ENCODE peak calls at places on chromosomes 5 and 9, in eight cellular contexts. One of them, this sample, is unnamed.

GRCh38 chr9:115250646-115251045 is 132.7 kb upstream of the TNC start:
- DNase-seq in aorta: no peak
- DNase-seq in lower lobe of right lung: no peak
- DNase-seq in sigmoid colon: no peak
- DNase-seq in caudate nucleus: no peak
- DNase-seq in dorsolateral prefrontal cortex: no peak
- DNase-seq in right atrium auricular region: no peak
- DNase-seq in GM23248: peak; percentile 60
- DNase-seq in this sample: no peak

GRCh38 chr5:108743344-108743743 is 4.4 kb upstream of the FER start:
- DNase-seq in lower lobe of right lung: no peak
- DNase-seq in aorta: no peak
- DNase-seq in GM23248: no peak
- DNase-seq in dorsolateral prefrontal cortex: no peak
- DNase-seq in right atrium auricular region: no peak
- DNase-seq in sigmoid colon: no peak
- DNase-seq in caudate nucleus: no peak
- DNase-seq in this sample: no peak

GRCh38 chr5:115354246-115354645 is 57.8 kb upstream of the CCDC112 start:
- DNase-seq in right atrium auricular region: no peak
- DNase-seq in dorsolateral prefrontal cortex: no peak
- DNase-seq in GM23248: no peak
- DNase-seq in lower lobe of right lung: no peak
- DNase-seq in aorta: no peak
- DNase-seq in caudate nucleus: no peak
- DNase-seq in sigmoid colon: no peak
- DNase-seq in this sample: no peak

GRCh38 chr9:79300153-79300552 is 271.6 kb upstream of the TLE4 start:
- DNase-seq in aorta: no peak
- DNase-seq in caudate nucleus: no peak
- DNase-seq in sigmoid colon: no peak
- DNase-seq in GM23248: no peak
- DNase-seq in right atrium auricular region: no peak
- DNase-seq in lower lobe of right lung: no peak
- DNase-seq in dorsolateral prefrontal cortex: no peak
- DNase-seq in this sample: no peak

GRCh38 chr9:129889936-129890717 is 54.9 kb downstream of the USP20 start:
- DNase-seq in sigmoid colon: no peak
- DNase-seq in aorta: peak; percentile 74
- DNase-seq in dorsolateral prefrontal cortex: no peak
- DNase-seq in right atrium auricular region: no peak
- DNase-seq in caudate nucleus: no peak
- DNase-seq in lower lobe of right lung: peak; percentile 77
- DNase-seq in GM23248: no peak
- DNase-seq in this sample: no peak

GRCh38 chr9:4196376-4196775 is 103.5 kb downstream of the GLIS3 start:
- DNase-seq in aorta: no peak
- DNase-seq in GM23248: no peak
- DNase-seq in dorsolateral prefrontal cortex: no peak
- DNase-seq in lower lobe of right lung: no peak
- DNase-seq in sigmoid colon: no peak
- DNase-seq in caudate nucleus: no peak
- DNase-seq in right atrium auricular region: no peak
- DNase-seq in this sample: no peak

GRCh38 chr9:113428062-113428600 is 17.6 kb downstream of the C9orf43 start:
- DNase-seq in caudate nucleus: no peak
- DNase-seq in sigmoid colon: no peak
- DNase-seq in dorsolateral prefrontal cortex: no peak
- DNase-seq in lower lobe of right lung: no peak
- DNase-seq in GM23248: no peak
- DNase-seq in right atrium auricular region: no peak
- DNase-seq in aorta: no peak
- DNase-seq in this sample: no peak

GRCh38 chr5:134053840-134054338 is 49.1 kb upstream of the VDAC1 start:
- DNase-seq in dorsolateral prefrontal cortex: no peak
- DNase-seq in sigmoid colon: no peak
- DNase-seq in right atrium auricular region: no peak
- DNase-seq in aorta: no peak
- DNase-seq in caudate nucleus: no peak
- DNase-seq in GM23248: peak; percentile 75
- DNase-seq in lower lobe of right lung: no peak
- DNase-seq in this sample: no peak

GRCh38 chr9:88221110-88221509 is 82.8 kb upstream of the SPATA31C2 start:
- DNase-seq in aorta: no peak
- DNase-seq in dorsolateral prefrontal cortex: no peak
- DNase-seq in sigmoid colon: no peak
- DNase-seq in right atrium auricular region: no peak
- DNase-seq in lower lobe of right lung: no peak
- DNase-seq in GM23248: no peak
- DNase-seq in caudate nucleus: no peak
- DNase-seq in this sample: no peak

GRCh38 chr9:126587187-126588185 is 26.2 kb upstream of the LMX1B start:
- DNase-seq in GM23248: peak; percentile 36
- DNase-seq in lower lobe of right lung: peak; percentile 58
- DNase-seq in right atrium auricular region: peak; percentile 76
- DNase-seq in aorta: peak; percentile 63
- DNase-seq in dorsolateral prefrontal cortex: peak; percentile 57
- DNase-seq in caudate nucleus: peak; percentile 60
- DNase-seq in sigmoid colon: peak; percentile 74
- DNase-seq in this sample: peak; percentile 85

GRCh38 chr5:132265336-132266030 is 8.0 kb downstream of the PDLIM4 start:
- DNase-seq in sigmoid colon: peak; percentile 91
- DNase-seq in right atrium auricular region: peak; percentile 81
- DNase-seq in lower lobe of right lung: no peak
- DNase-seq in aorta: peak; percentile 86
- DNase-seq in GM23248: peak; percentile 97
- DNase-seq in dorsolateral prefrontal cortex: no peak
- DNase-seq in caudate nucleus: no peak
- DNase-seq in this sample: no peak

GRCh38 chr5:3107118-3107517 is 355.6 kb upstream of the IRX2 start:
- DNase-seq in dorsolateral prefrontal cortex: no peak
- DNase-seq in sigmoid colon: no peak
- DNase-seq in caudate nucleus: no peak
- DNase-seq in right atrium auricular region: no peak
- DNase-seq in aorta: no peak
- DNase-seq in lower lobe of right lung: no peak
- DNase-seq in GM23248: no peak
- DNase-seq in this sample: no peak

GRCh38 chr9:70170151-70170795 is 88.5 kb upstream of the SMC5 start:
- DNase-seq in dorsolateral prefrontal cortex: peak; percentile 58
- DNase-seq in sigmoid colon: no peak
- DNase-seq in caudate nucleus: no peak
- DNase-seq in GM23248: no peak
- DNase-seq in right atrium auricular region: no peak
- DNase-seq in aorta: no peak
- DNase-seq in lower lobe of right lung: no peak
- DNase-seq in this sample: no peak

GRCh38 chr9:88807426-88807825 is 183.8 kb upstream of the S1PR3 start:
- DNase-seq in lower lobe of right lung: no peak
- DNase-seq in caudate nucleus: no peak
- DNase-seq in GM23248: no peak
- DNase-seq in aorta: no peak
- DNase-seq in dorsolateral prefrontal cortex: no peak
- DNase-seq in sigmoid colon: no peak
- DNase-seq in right atrium auricular region: no peak
- DNase-seq in this sample: no peak

GRCh38 chr5:173012882-173013281 is 29.3 kb downstream of the ATP6V0E1 start:
- DNase-seq in aorta: peak; percentile 76
- DNase-seq in lower lobe of right lung: peak; percentile 77
- DNase-seq in GM23248: no peak
- DNase-seq in caudate nucleus: no peak
- DNase-seq in right atrium auricular region: no peak
- DNase-seq in dorsolateral prefrontal cortex: no peak
- DNase-seq in sigmoid colon: no peak
- DNase-seq in this sample: no peak

GRCh38 chr5:135135530-135136201 is 101.6 kb upstream of the PITX1 start:
- DNase-seq in sigmoid colon: peak; percentile 81
- DNase-seq in GM23248: peak; percentile 89
- DNase-seq in aorta: peak; percentile 52
- DNase-seq in caudate nucleus: no peak
- DNase-seq in dorsolateral prefrontal cortex: peak; percentile 35
- DNase-seq in right atrium auricular region: no peak
- DNase-seq in lower lobe of right lung: peak; percentile 65
- DNase-seq in this sample: no peak

GRCh38 chr5:82815871-82816270 is 261.3 kb downstream of the TMEM167A start:
- DNase-seq in right atrium auricular region: no peak
- DNase-seq in caudate nucleus: no peak
- DNase-seq in lower lobe of right lung: no peak
- DNase-seq in GM23248: no peak
- DNase-seq in aorta: no peak
- DNase-seq in dorsolateral prefrontal cortex: no peak
- DNase-seq in sigmoid colon: no peak
- DNase-seq in this sample: no peak

GRCh38 chr9:98272083-98272482 is 16.6 kb upstream of the TBC1D2 start:
- DNase-seq in dorsolateral prefrontal cortex: no peak
- DNase-seq in caudate nucleus: no peak
- DNase-seq in aorta: no peak
- DNase-seq in GM23248: no peak
- DNase-seq in sigmoid colon: no peak
- DNase-seq in right atrium auricular region: no peak
- DNase-seq in lower lobe of right lung: no peak
- DNase-seq in this sample: no peak

GRCh38 chr5:14696057-14696456 is 31.5 kb downstream of the OTULIN start:
- DNase-seq in aorta: no peak
- DNase-seq in dorsolateral prefrontal cortex: no peak
- DNase-seq in lower lobe of right lung: no peak
- DNase-seq in GM23248: peak; percentile 28
- DNase-seq in sigmoid colon: no peak
- DNase-seq in right atrium auricular region: no peak
- DNase-seq in caudate nucleus: no peak
- DNase-seq in this sample: no peak
- H3K27ac ChIP-seq in aorta: no peak overlapping the region
- H3K27ac ChIP-seq in dorsolateral prefrontal cortex: no peak overlapping the region
- H3K27ac ChIP-seq in lower lobe of right lung: no peak overlapping the region
- H3K27ac ChIP-seq in GM23248: no peak overlapping the region
- H3K27ac ChIP-seq in sigmoid colon: no peak overlapping the region
- H3K27ac ChIP-seq in right atrium auricular region: no peak overlapping the region
- H3K27ac ChIP-seq in caudate nucleus: no peak overlapping the region
- H3K27ac ChIP-seq in this sample: no peak overlapping the region

GRCh38 chr5:104733063-104733719 is 1170.6 kb upstream of the NUDT12 start:
- DNase-seq in dorsolateral prefrontal cortex: no peak
- DNase-seq in sigmoid colon: no peak
- DNase-seq in lower lobe of right lung: no peak
- DNase-seq in caudate nucleus: no peak
- DNase-seq in right atrium auricular region: no peak
- DNase-seq in GM23248: no peak
- DNase-seq in aorta: no peak
- DNase-seq in this sample: no peak

GRCh38 chr5:104739905-104740304 is 1177.3 kb upstream of the NUDT12 start:
- DNase-seq in aorta: no peak
- DNase-seq in caudate nucleus: no peak
- DNase-seq in GM23248: no peak
- DNase-seq in right atrium auricular region: no peak
- DNase-seq in lower lobe of right lung: no peak
- DNase-seq in sigmoid colon: no peak
- DNase-seq in dorsolateral prefrontal cortex: no peak
- DNase-seq in this sample: no peak

GRCh38 chr5:104739503-104739902 is 1176.9 kb upstream of the NUDT12 start:
- DNase-seq in sigmoid colon: no peak
- DNase-seq in aorta: no peak
- DNase-seq in lower lobe of right lung: no peak
- DNase-seq in right atrium auricular region: no peak
- DNase-seq in caudate nucleus: no peak
- DNase-seq in GM23248: no peak
- DNase-seq in dorsolateral prefrontal cortex: no peak
- DNase-seq in this sample: no peak

DNA sequence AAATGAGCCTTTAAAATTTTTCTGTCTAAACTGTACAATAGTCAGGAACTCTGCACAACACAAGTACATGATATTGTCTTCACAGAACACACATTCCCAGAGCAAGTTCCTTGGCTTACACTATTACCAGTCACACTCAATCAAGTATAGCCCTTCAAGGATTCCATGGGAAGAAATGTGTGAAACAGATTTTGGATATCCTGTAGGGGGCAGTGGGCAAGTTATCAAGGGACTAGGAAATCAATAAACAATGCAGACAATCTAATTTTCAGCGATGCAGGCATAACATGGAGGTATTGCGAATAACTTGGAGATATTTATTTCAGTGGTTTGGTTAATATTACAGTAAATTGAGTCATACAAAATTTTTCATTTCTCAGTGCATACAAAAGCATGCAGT is 1171.5 kb upstream of the NUDT12 start:
- DNase-seq in right atrium auricular region: no peak
- DNase-seq in GM23248: no peak
- DNase-seq in aorta: no peak
- DNase-seq in caudate nucleus: no peak
- DNase-seq in dorsolateral prefrontal cortex: no peak
- DNase-seq in lower lobe of right lung: no peak
- DNase-seq in sigmoid colon: no peak
- DNase-seq in this sample: no peak
- H3K27ac ChIP-seq in right atrium auricular region: no peak overlapping the region
- H3K27ac ChIP-seq in GM23248: no peak overlapping the region
- H3K27ac ChIP-seq in aorta: no peak overlapping the region
- H3K27ac ChIP-seq in caudate nucleus: no peak overlapping the region
- H3K27ac ChIP-seq in dorsolateral prefrontal cortex: no peak overlapping the region
- H3K27ac ChIP-seq in lower lobe of right lung: no peak overlapping the region
- H3K27ac ChIP-seq in sigmoid colon: peak overlapping the region; percentile 60
- H3K27ac ChIP-seq in this sample: no peak overlapping the region

DNA sequence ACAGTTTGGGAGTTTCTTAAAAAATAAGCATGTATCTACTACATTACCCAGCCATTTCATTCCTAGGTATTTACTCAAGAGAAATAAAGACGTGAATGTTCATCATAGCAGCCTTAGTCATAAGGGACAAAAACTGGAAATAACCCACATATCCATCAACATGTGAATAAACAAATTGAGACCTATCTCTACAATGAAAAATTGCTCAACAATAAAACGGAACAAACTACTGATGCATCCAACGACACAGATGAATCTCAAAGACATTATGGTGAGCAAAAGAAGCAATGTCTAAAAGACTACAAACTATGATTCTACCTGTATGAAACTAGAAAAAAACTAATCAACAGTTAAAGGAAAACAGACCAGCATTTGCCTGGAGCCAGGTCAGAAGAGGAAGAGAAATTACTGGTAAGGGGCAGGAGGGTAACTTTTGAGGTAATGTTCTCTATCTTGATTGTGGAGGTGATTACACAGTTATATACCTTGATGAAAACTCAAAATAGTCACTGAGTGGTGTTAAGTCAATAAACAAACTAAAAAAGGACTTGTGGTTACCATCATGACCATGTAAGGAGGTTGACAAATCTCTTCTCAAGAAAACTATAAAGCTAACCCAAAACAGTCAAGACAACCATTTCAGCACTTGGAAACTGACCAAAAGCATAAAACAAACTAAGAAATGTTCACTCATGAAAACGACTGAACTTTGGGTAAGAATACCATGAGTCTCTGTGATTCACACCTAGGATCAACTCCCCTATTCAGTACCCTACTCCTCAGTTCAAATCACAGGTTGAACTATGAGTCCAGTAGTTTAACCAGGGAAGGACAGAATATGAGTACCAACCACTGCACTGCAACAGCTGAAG is 10.4 kb downstream of the UIMC1 start:
- DNase-seq in sigmoid colon: no peak
- DNase-seq in aorta: no peak
- DNase-seq in GM23248: peak; percentile 84
- DNase-seq in dorsolateral prefrontal cortex: no peak
- DNase-seq in right atrium auricular region: no peak
- DNase-seq in caudate nucleus: no peak
- DNase-seq in lower lobe of right lung: no peak
- DNase-seq in this sample: no peak
- H3K27ac ChIP-seq in sigmoid colon: peak overlapping the region; percentile 7
- H3K27ac ChIP-seq in aorta: no peak overlapping the region
- H3K27ac ChIP-seq in GM23248: peak overlapping the region; percentile 72
- H3K27ac ChIP-seq in dorsolateral prefrontal cortex: no peak overlapping the region
- H3K27ac ChIP-seq in right atrium auricular region: no peak overlapping the region
- H3K27ac ChIP-seq in caudate nucleus: no peak overlapping the region
- H3K27ac ChIP-seq in lower lobe of right lung: no peak overlapping the region
- H3K27ac ChIP-seq in this sample: no peak overlapping the region

GRCh38 chr9:83623634-83623991 is 670 bp downstream of the IDNK start:
- DNase-seq in GM23248: no peak
- DNase-seq in caudate nucleus: no peak
- DNase-seq in aorta: no peak
- DNase-seq in dorsolateral prefrontal cortex: no peak
- DNase-seq in lower lobe of right lung: no peak
- DNase-seq in sigmoid colon: no peak
- DNase-seq in right atrium auricular region: no peak
- DNase-seq in this sample: no peak
- H3K27ac ChIP-seq in GM23248: peak overlapping the region; percentile 40
- H3K27ac ChIP-seq in caudate nucleus: peak overlapping the region; percentile 80
- H3K27ac ChIP-seq in aorta: peak overlapping the region; percentile 4
- H3K27ac ChIP-seq in dorsolateral prefrontal cortex: peak overlapping the region; percentile 91
- H3K27ac ChIP-seq in lower lobe of right lung: peak overlapping the region; percentile 94
- H3K27ac ChIP-seq in sigmoid colon: peak overlapping the region; percentile 89
- H3K27ac ChIP-seq in right atrium auricular region: peak overlapping the region; percentile 84
- H3K27ac ChIP-seq in this sample: peak overlapping the region; percentile 86